ENCODE peak calls at places on chromosome 4, in seven cellular contexts. One of them, this sample, is unnamed.

GRCh38 chr4:147964519-147964918 is 232.6 kb downstream of the ARHGAP10 start:
- DNase-seq in esophagus muscularis mucosa: no peak
- DNase-seq in BJ: no peak
- DNase-seq in colonic mucosa: no peak
- DNase-seq in fibroblast of pulmonary artery: no peak
- DNase-seq in CD8-positive, alpha-beta memory T cell: no peak
- DNase-seq in thoracic aorta: no peak
- DNase-seq in this sample: no peak

GRCh38 chr4:7750972-7751371 is 188.7 kb downstream of the AFAP1 start:
- DNase-seq in esophagus muscularis mucosa: no peak
- DNase-seq in BJ: no peak
- DNase-seq in colonic mucosa: no peak
- DNase-seq in fibroblast of pulmonary artery: no peak
- DNase-seq in CD8-positive, alpha-beta memory T cell: no peak
- DNase-seq in thoracic aorta: no peak
- DNase-seq in this sample: no peak

GRCh38 chr4:10035130-10035529 is 13.8 kb upstream of the SLC2A9 start:
- DNase-seq in esophagus muscularis mucosa: no peak
- DNase-seq in BJ: no peak
- DNase-seq in colonic mucosa: no peak
- DNase-seq in fibroblast of pulmonary artery: no peak
- DNase-seq in CD8-positive, alpha-beta memory T cell: no peak
- DNase-seq in thoracic aorta: no peak
- DNase-seq in this sample: no peak

GRCh38 chr4:100984901-100985300 is 362.4 kb downstream of the PPP3CA start:
- DNase-seq in esophagus muscularis mucosa: no peak
- DNase-seq in BJ: peak; percentile 90
- DNase-seq in colonic mucosa: no peak
- DNase-seq in fibroblast of pulmonary artery: peak; percentile 68
- DNase-seq in CD8-positive, alpha-beta memory T cell: no peak
- DNase-seq in thoracic aorta: no peak
- DNase-seq in this sample: no peak

GRCh38 chr4:188268081-188268908 is 129.1 kb downstream of the TRIML1 start:
- DNase-seq in esophagus muscularis mucosa: no peak
- DNase-seq in BJ: no peak
- DNase-seq in colonic mucosa: no peak
- DNase-seq in fibroblast of pulmonary artery: no peak
- DNase-seq in CD8-positive, alpha-beta memory T cell: no peak
- DNase-seq in thoracic aorta: no peak
- DNase-seq in this sample: no peak

GRCh38 chr4:154119317-154119716 is 330.4 kb upstream of the SFRP2 start:
- DNase-seq in esophagus muscularis mucosa: no peak
- DNase-seq in BJ: no peak
- DNase-seq in colonic mucosa: no peak
- DNase-seq in fibroblast of pulmonary artery: no peak
- DNase-seq in CD8-positive, alpha-beta memory T cell: no peak
- DNase-seq in thoracic aorta: no peak
- DNase-seq in this sample: peak; percentile 5

GRCh38 chr4:70722199-70722791 is 531 bp downstream of the RUFY3 start:
- DNase-seq in esophagus muscularis mucosa: no peak
- DNase-seq in BJ: no peak
- DNase-seq in colonic mucosa: no peak
- DNase-seq in fibroblast of pulmonary artery: peak; percentile 75
- DNase-seq in CD8-positive, alpha-beta memory T cell: no peak
- DNase-seq in thoracic aorta: no peak
- DNase-seq in this sample: peak; percentile 86

GRCh38 chr4:7398788-7399432 is 35.8 kb downstream of the PSAPL1 start:
- DNase-seq in esophagus muscularis mucosa: no peak
- DNase-seq in BJ: no peak
- DNase-seq in colonic mucosa: no peak
- DNase-seq in fibroblast of pulmonary artery: no peak
- DNase-seq in CD8-positive, alpha-beta memory T cell: no peak
- DNase-seq in thoracic aorta: no peak
- DNase-seq in this sample: no peak

GRCh38 chr4:83267121-83267834 is 17.3 kb downstream of the COQ2 start:
- DNase-seq in esophagus muscularis mucosa: no peak
- DNase-seq in BJ: no peak
- DNase-seq in colonic mucosa: no peak
- DNase-seq in fibroblast of pulmonary artery: peak; percentile 90
- DNase-seq in CD8-positive, alpha-beta memory T cell: no peak
- DNase-seq in thoracic aorta: peak; percentile 28
- DNase-seq in this sample: peak; percentile 88

GRCh38 chr4:188147176-188147575 is 7.9 kb downstream of the TRIML1 start:
- DNase-seq in esophagus muscularis mucosa: no peak
- DNase-seq in BJ: no peak
- DNase-seq in colonic mucosa: no peak
- DNase-seq in fibroblast of pulmonary artery: no peak
- DNase-seq in CD8-positive, alpha-beta memory T cell: no peak
- DNase-seq in thoracic aorta: no peak
- DNase-seq in this sample: no peak

GRCh38 chr4:168095776-168096443 is 3.6 kb downstream of the ANXA10 start:
- DNase-seq in esophagus muscularis mucosa: no peak
- DNase-seq in BJ: no peak
- DNase-seq in colonic mucosa: no peak
- DNase-seq in fibroblast of pulmonary artery: no peak
- DNase-seq in CD8-positive, alpha-beta memory T cell: no peak
- DNase-seq in thoracic aorta: no peak
- DNase-seq in this sample: peak; percentile 67

GRCh38 chr4:7392438-7393374 is 42.0 kb downstream of the PSAPL1 start:
- DNase-seq in esophagus muscularis mucosa: no peak
- DNase-seq in BJ: no peak
- DNase-seq in colonic mucosa: no peak
- DNase-seq in fibroblast of pulmonary artery: peak; percentile 7
- DNase-seq in CD8-positive, alpha-beta memory T cell: no peak
- DNase-seq in thoracic aorta: no peak
- DNase-seq in this sample: peak; percentile 41

GRCh38 chr4:99300934-99301333 is 10.1 kb upstream of the ADH1A start:
- DNase-seq in esophagus muscularis mucosa: peak; percentile 98
- DNase-seq in BJ: peak; percentile 90
- DNase-seq in colonic mucosa: peak; percentile 71
- DNase-seq in fibroblast of pulmonary artery: peak; percentile 99
- DNase-seq in CD8-positive, alpha-beta memory T cell: no peak
- DNase-seq in thoracic aorta: peak; percentile 74
- DNase-seq in this sample: peak; percentile 93

GRCh38 chr4:823093-823760 is 2.7 kb downstream of the CPLX1 start:
- DNase-seq in esophagus muscularis mucosa: no peak
- DNase-seq in BJ: no peak
- DNase-seq in colonic mucosa: no peak
- DNase-seq in fibroblast of pulmonary artery: no peak
- DNase-seq in CD8-positive, alpha-beta memory T cell: no peak
- DNase-seq in thoracic aorta: no peak
- DNase-seq in this sample: no peak
- H3K4me3 ChIP-seq in esophagus muscularis mucosa: no peak overlapping the region
- H3K4me3 ChIP-seq in BJ: no peak overlapping the region
- H3K4me3 ChIP-seq in colonic mucosa: no peak overlapping the region
- H3K4me3 ChIP-seq in fibroblast of pulmonary artery: no peak overlapping the region
- H3K4me3 ChIP-seq in CD8-positive, alpha-beta memory T cell: no peak overlapping the region
- H3K4me3 ChIP-seq in thoracic aorta: no peak overlapping the region
- H3K4me3 ChIP-seq in this sample: no peak overlapping the region

DNA sequence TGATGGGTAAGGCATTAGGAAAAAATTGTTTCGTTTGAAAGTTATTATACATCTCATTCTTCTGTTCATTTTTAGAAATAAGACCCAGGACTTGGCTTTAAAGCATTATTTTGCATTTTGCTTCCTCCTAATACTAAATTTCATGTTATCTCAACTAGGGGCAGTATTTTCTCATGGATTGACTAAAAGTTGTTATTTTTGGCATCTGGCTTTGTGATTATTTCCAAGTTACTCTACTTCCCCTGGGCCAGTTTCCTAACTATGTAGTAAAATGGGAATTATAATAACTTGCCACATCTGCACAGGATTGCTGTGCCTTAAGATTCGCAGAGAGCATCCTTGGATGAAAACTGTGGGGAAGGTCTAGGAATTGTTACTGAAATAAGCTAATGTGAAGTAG is 3.0 kb downstream of the RBPJ start:
- DNase-seq in esophagus muscularis mucosa: no peak
- DNase-seq in BJ: no peak
- DNase-seq in colonic mucosa: no peak
- DNase-seq in fibroblast of pulmonary artery: peak; percentile 74
- DNase-seq in CD8-positive, alpha-beta memory T cell: no peak
- DNase-seq in thoracic aorta: no peak
- DNase-seq in this sample: no peak
- H3K4me3 ChIP-seq in esophagus muscularis mucosa: no peak overlapping the region
- H3K4me3 ChIP-seq in BJ: no peak overlapping the region
- H3K4me3 ChIP-seq in colonic mucosa: no peak overlapping the region
- H3K4me3 ChIP-seq in fibroblast of pulmonary artery: no peak overlapping the region
- H3K4me3 ChIP-seq in CD8-positive, alpha-beta memory T cell: no peak overlapping the region
- H3K4me3 ChIP-seq in thoracic aorta: no peak overlapping the region
- H3K4me3 ChIP-seq in this sample: no peak overlapping the region

GRCh38 chr4:150582881-150583286 is 933 bp downstream of the MAB21L2 start:
- DNase-seq in esophagus muscularis mucosa: no peak
- DNase-seq in BJ: no peak
- DNase-seq in colonic mucosa: no peak
- DNase-seq in fibroblast of pulmonary artery: peak; percentile 36
- DNase-seq in CD8-positive, alpha-beta memory T cell: no peak
- DNase-seq in thoracic aorta: no peak
- DNase-seq in this sample: peak; percentile 24

GRCh38 chr4:150582101-150582565 is at the start of gene MAB21L2:
- DNase-seq in esophagus muscularis mucosa: no peak
- DNase-seq in BJ: no peak
- DNase-seq in colonic mucosa: no peak
- DNase-seq in fibroblast of pulmonary artery: peak; percentile 20
- DNase-seq in CD8-positive, alpha-beta memory T cell: no peak
- DNase-seq in thoracic aorta: no peak
- DNase-seq in this sample: no peak

GRCh38 chr4:150581206-150581605 is 745 bp upstream of the MAB21L2 start:
- DNase-seq in esophagus muscularis mucosa: no peak
- DNase-seq in BJ: no peak
- DNase-seq in colonic mucosa: no peak
- DNase-seq in fibroblast of pulmonary artery: no peak
- DNase-seq in CD8-positive, alpha-beta memory T cell: no peak
- DNase-seq in thoracic aorta: no peak
- DNase-seq in this sample: no peak

GRCh38 chr4:150580244-150580643 is 1.7 kb upstream of the MAB21L2 start:
- DNase-seq in esophagus muscularis mucosa: no peak
- DNase-seq in BJ: no peak
- DNase-seq in colonic mucosa: no peak
- DNase-seq in fibroblast of pulmonary artery: no peak
- DNase-seq in CD8-positive, alpha-beta memory T cell: no peak
- DNase-seq in thoracic aorta: no peak
- DNase-seq in this sample: no peak

GRCh38 chr4:150581611-150582010 is 340 bp upstream of the MAB21L2 start:
- DNase-seq in esophagus muscularis mucosa: no peak
- DNase-seq in BJ: no peak
- DNase-seq in colonic mucosa: peak; percentile 50
- DNase-seq in fibroblast of pulmonary artery: peak; percentile 71
- DNase-seq in CD8-positive, alpha-beta memory T cell: no peak
- DNase-seq in thoracic aorta: no peak
- DNase-seq in this sample: peak; percentile 82
- H3K4me3 ChIP-seq in esophagus muscularis mucosa: no peak overlapping the region
- H3K4me3 ChIP-seq in BJ: no peak overlapping the region
- H3K4me3 ChIP-seq in colonic mucosa: no peak overlapping the region
- H3K4me3 ChIP-seq in fibroblast of pulmonary artery: peak overlapping the region; percentile 58
- H3K4me3 ChIP-seq in CD8-positive, alpha-beta memory T cell: no peak overlapping the region
- H3K4me3 ChIP-seq in thoracic aorta: no peak overlapping the region
- H3K4me3 ChIP-seq in this sample: peak overlapping the region; percentile 75

GRCh38 chr4:186630128-186630527 is 74.8 kb upstream of the MTNR1A start:
- DNase-seq in esophagus muscularis mucosa: peak; percentile 88
- DNase-seq in BJ: no peak
- DNase-seq in colonic mucosa: no peak
- DNase-seq in fibroblast of pulmonary artery: no peak
- DNase-seq in CD8-positive, alpha-beta memory T cell: no peak
- DNase-seq in thoracic aorta: no peak
- DNase-seq in this sample: no peak
- H3K4me3 ChIP-seq in esophagus muscularis mucosa: no peak overlapping the region
- H3K4me3 ChIP-seq in BJ: no peak overlapping the region
- H3K4me3 ChIP-seq in colonic mucosa: no peak overlapping the region
- H3K4me3 ChIP-seq in fibroblast of pulmonary artery: no peak overlapping the region
- H3K4me3 ChIP-seq in CD8-positive, alpha-beta memory T cell: no peak overlapping the region
- H3K4me3 ChIP-seq in thoracic aorta: no peak overlapping the region
- H3K4me3 ChIP-seq in this sample: no peak overlapping the region

GRCh38 chr4:76061421-76061820 is 13.1 kb upstream of the ART3 start:
- DNase-seq in esophagus muscularis mucosa: no peak
- DNase-seq in BJ: no peak
- DNase-seq in colonic mucosa: no peak
- DNase-seq in fibroblast of pulmonary artery: no peak
- DNase-seq in CD8-positive, alpha-beta memory T cell: no peak
- DNase-seq in thoracic aorta: no peak
- DNase-seq in this sample: no peak

GRCh38 chr4:76058302-76058701 is 16.2 kb upstream of the ART3 start:
- DNase-seq in esophagus muscularis mucosa: no peak
- DNase-seq in BJ: no peak
- DNase-seq in colonic mucosa: no peak
- DNase-seq in fibroblast of pulmonary artery: no peak
- DNase-seq in CD8-positive, alpha-beta memory T cell: no peak
- DNase-seq in thoracic aorta: no peak
- DNase-seq in this sample: no peak

GRCh38 chr4:76059750-76060149 is 14.8 kb upstream of the ART3 start:
- DNase-seq in esophagus muscularis mucosa: no peak
- DNase-seq in BJ: no peak
- DNase-seq in colonic mucosa: no peak
- DNase-seq in fibroblast of pulmonary artery: no peak
- DNase-seq in CD8-positive, alpha-beta memory T cell: no peak
- DNase-seq in thoracic aorta: no peak
- DNase-seq in this sample: no peak

GRCh38 chr4:76060506-76060905 is 14.0 kb upstream of the ART3 start:
- DNase-seq in esophagus muscularis mucosa: no peak
- DNase-seq in BJ: no peak
- DNase-seq in colonic mucosa: no peak
- DNase-seq in fibroblast of pulmonary artery: no peak
- DNase-seq in CD8-positive, alpha-beta memory T cell: no peak
- DNase-seq in thoracic aorta: no peak
- DNase-seq in this sample: no peak

DNA sequence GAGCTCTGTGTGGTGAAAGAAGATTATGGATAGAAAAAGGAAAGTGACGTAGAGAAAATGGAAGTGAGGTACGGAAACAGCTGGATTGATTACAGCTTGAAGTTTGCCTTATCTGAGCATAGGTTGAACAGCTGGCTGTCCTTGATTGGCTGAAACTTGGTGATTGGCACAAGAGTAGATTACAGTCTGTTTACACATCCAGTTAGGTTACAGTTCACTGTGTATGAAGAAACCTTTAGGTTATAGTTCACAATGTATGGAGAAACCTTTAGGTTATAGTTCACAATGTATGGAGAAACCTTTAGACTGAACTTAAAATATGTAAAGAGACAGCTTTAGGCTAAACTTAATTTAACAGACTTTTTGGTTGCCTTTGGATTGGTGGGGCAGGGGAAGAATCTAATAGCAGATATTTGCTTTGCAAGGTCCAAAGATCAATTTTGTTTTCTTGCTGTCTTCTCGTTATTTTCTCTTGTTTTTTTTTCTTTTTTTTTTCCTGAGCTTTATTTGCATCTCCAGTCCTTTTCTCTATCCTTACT is 15.6 kb upstream of the ART3 start:
- DNase-seq in esophagus muscularis mucosa: no peak
- DNase-seq in BJ: no peak
- DNase-seq in colonic mucosa: peak; percentile 69
- DNase-seq in fibroblast of pulmonary artery: no peak
- DNase-seq in CD8-positive, alpha-beta memory T cell: no peak
- DNase-seq in thoracic aorta: no peak
- DNase-seq in this sample: no peak
- H3K4me3 ChIP-seq in esophagus muscularis mucosa: no peak overlapping the region
- H3K4me3 ChIP-seq in BJ: no peak overlapping the region
- H3K4me3 ChIP-seq in colonic mucosa: no peak overlapping the region
- H3K4me3 ChIP-seq in fibroblast of pulmonary artery: no peak overlapping the region
- H3K4me3 ChIP-seq in CD8-positive, alpha-beta memory T cell: no peak overlapping the region
- H3K4me3 ChIP-seq in thoracic aorta: no peak overlapping the region
- H3K4me3 ChIP-seq in this sample: no peak overlapping the region

GRCh38 chr4:6049278-6049677 is 31.0 kb upstream of the C4orf50 start:
- DNase-seq in esophagus muscularis mucosa: no peak
- DNase-seq in BJ: no peak
- DNase-seq in colonic mucosa: no peak
- DNase-seq in fibroblast of pulmonary artery: no peak
- DNase-seq in CD8-positive, alpha-beta memory T cell: no peak
- DNase-seq in thoracic aorta: no peak
- DNase-seq in this sample: no peak
- H3K4me3 ChIP-seq in esophagus muscularis mucosa: no peak overlapping the region
- H3K4me3 ChIP-seq in BJ: no peak overlapping the region
- H3K4me3 ChIP-seq in colonic mucosa: no peak overlapping the region
- H3K4me3 ChIP-seq in fibroblast of pulmonary artery: no peak overlapping the region
- H3K4me3 ChIP-seq in CD8-positive, alpha-beta memory T cell: no peak overlapping the region
- H3K4me3 ChIP-seq in thoracic aorta: no peak overlapping the region
- H3K4me3 ChIP-seq in this sample: no peak overlapping the region